ENCODE peak calls at places on chromosomes 11 and 22, in six cellular contexts. E is endothelial cell, B is H9, V is fibroblast of lung, O is AG09319, N is Caco-2. R is an unnamed sample.

GRCh38 chr22:46547179-46547882 is 9.9 kb upstream of the CELSR1 start:
- DNase-seq in E (no peak), B (no peak), V (peak), O (no peak), N (no peak), R (no peak)

GRCh38 chr22:29727248-29727551 is 7.4 kb downstream of the CABP7 start:
- DNase-seq in E (peak), B (peak), V (no peak), O (no peak), N (peak), R (peak)

GRCh38 chr11:72932132-72932570 is 117.9 kb downstream of the ATG16L2 start:
- DNase-seq in E (no peak), B (no peak), V (peak), O (peak), N (no peak), R (no peak)

GRCh38 chr11:79536155-79536917 is 95.5 kb upstream of the TENM4 start:
- DNase-seq in E (no peak), B (no peak), V (no peak), O (no peak), N (no peak), R (no peak)

GRCh38 chr11:110809800-110810199 is 97.6 kb upstream of the ARHGAP20 start:
- DNase-seq in E (no peak), B (no peak), V (no peak), O (no peak), N (no peak), R (no peak)

GRCh38 chr11:13339196-13340153 is 61.9 kb downstream of the BMAL1 start:
- DNase-seq in E (no peak), B (no peak), V (peak), O (peak), N (no peak), R (no peak)

GRCh38 chr22:48736593-48737460 is 1090.8 kb downstream of the BRD1 start:
- DNase-seq in E (no peak), B (no peak), V (no peak), O (no peak), N (no peak), R (no peak)

GRCh38 chr11:118008271-118008903 is 22.2 kb downstream of the IL10RA start:
- DNase-seq in E (no peak), B (no peak), V (no peak), O (no peak), N (no peak), R (no peak)

GRCh38 chr22:23763579-23764331 is 965 bp downstream of the C22orf15 start:
- DNase-seq in E (peak), B (peak), V (no peak), O (no peak), N (no peak), R (no peak)

GRCh38 chr22:36759481-36760159 is 16.3 kb downstream of the IFT27 start:
- DNase-seq in E (no peak), B (peak), V (no peak), O (no peak), N (no peak), R (no peak)

GRCh38 chr11:93034031-93034430 is 64.6 kb downstream of the MTNR1B start:
- DNase-seq in E (no peak), B (no peak), V (peak), O (no peak), N (no peak), R (no peak)

GRCh38 chr11:133661867-133662266 is 129.6 kb upstream of the OPCML start:
- DNase-seq in E (no peak), B (peak), V (no peak), O (no peak), N (no peak), R (no peak)

GRCh38 chr22:19610518-19611253 is 86.5 kb upstream of the CLDN5 start:
- DNase-seq in E (no peak), B (peak), V (no peak), O (no peak), N (no peak), R (no peak)

GRCh38 chr11:96242191-96242845 is 100.7 kb downstream of the MAML2 start:
- DNase-seq in E (no peak), B (no peak), V (no peak), O (no peak), N (no peak), R (no peak)

GRCh38 chr11:96242971-96243647 is 99.9 kb downstream of the MAML2 start:
- DNase-seq in E (peak), B (peak), V (peak), O (peak), N (peak), R (peak)

GRCh38 chr11:96238563-96239166 is 104.3 kb downstream of the MAML2 start:
- DNase-seq in E (no peak), B (no peak), V (peak), O (no peak), N (no peak), R (no peak)

GRCh38 chr11:96237759-96238158 is 105.2 kb downstream of the MAML2 start:
- DNase-seq in E (no peak), B (no peak), V (no peak), O (no peak), N (peak), R (no peak)

DNA sequence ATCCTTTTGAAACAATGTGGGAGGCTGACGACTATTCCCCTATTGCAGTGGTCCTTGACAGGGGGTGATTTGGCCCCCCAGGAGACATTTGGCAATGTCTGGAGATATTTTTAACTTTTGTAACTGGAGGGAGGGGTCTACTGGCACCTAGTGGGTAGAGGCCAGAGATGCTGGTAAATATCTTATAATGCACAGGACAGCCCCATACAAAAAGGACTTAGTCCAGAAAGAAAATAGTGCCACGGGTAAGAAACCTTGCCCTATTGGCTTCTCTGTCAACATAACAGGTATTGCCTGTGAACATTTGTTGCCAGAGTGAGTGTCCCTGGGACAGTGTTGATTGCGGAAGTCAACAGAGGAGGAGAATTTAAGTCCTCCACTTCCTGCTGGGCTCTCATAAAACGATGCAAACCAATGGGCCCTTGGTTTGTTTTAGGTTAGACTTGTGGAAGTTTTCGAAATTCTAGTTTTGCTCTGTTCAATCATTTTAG is 101.6 kb downstream of the MAML2 start:
- DNase-seq in E (no peak), B (no peak), V (no peak), O (no peak), N (peak), R (no peak)
- TF ChIP-seq CTCF in E (no peak), B (peak), V (no peak), O (no peak), N (peak), R (no peak)

DNA sequence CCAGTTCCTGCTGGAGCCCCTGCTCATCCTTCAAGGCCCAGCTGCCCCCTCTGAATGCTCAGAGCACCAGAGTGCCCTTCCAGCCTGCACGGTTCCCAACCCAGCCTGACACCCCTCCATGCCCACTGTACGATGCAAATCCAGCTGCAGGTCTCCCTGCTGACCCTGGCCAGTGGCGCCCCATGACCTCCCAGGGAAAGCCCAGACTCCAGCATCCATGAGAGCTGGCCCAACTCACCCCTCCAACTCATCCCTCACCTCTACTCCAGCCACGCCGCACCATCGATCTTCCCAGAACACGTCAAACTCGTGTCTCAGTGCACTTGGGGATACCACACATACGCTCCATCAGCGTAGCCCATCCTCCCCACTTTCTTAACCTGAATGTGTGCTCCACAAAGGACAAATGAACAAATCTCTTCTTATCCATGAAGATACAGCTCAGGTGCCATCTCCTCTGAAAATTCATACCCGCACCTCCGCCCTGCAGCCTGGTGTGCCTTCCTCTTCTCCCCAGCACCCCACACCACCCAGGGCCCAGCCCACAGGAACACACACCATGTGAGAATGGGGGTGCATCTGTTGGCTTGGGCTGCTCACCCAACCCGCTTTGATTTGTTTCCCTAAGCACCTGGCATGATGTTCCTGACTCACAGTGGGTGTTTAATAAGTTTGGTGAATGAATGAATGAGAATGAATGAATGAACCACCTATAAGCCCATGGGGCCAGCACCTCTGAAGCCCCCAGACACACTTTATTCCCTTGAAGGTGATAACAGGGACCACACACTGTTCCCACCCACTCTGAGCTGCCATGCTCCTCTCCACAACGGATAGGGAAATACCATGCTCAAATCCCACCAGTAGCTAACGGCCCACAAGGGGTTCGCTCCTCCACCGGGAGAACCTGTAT is 6.2 kb downstream of the PLA2G6 start:
- DNase-seq in E (no peak), B (no peak), V (no peak), O (no peak), N (no peak), R (no peak)
- TF ChIP-seq CTCF in E (no peak), B (no peak), V (no peak), O (no peak), N (no peak), R (no peak)

DNA sequence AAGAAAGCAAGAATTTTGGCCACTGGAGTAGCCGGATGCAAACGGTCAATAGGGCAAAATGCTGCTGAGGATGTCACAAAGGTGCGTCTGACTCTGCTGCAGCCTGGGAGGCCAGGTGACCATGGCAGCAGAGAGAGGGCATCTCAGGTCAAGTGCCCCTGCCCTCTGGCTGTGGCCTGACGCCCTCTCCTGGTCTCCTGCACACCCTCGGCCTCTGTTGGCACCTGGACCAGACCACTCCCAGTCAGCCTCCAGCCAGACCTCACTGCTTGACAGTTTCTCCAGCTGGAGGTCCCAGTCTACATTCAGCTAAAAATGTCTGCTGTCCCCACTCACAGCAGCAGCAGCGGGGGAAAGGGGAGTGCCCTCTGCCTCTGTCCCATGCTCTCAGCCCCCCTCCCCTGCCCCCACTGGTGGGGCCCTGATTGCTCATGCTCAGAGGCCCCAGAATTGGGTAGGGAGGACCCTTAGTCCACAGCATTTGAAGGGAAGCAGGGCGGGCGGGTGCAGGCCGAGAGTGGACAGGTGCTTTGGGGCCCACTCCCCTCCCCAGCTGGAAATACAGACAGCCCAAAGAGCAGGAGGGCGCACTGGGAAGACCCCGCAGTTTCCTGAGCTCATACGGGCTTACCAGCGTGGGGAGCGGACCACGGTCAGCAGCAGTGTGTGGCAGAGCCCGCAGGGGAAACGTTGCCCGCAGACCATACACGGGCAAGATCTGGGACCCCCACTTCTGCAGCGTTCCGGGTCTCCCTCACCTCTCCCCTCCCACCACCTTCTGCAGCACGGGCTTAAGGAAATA is 1.6 kb upstream of the BRSK2 start:
- DNase-seq in E (no peak), B (peak), V (no peak), O (no peak), N (peak), R (peak)
- TF ChIP-seq CTCF in E (no peak), B (peak), V (no peak), O (no peak), N (peak), R (no peak)

DNA sequence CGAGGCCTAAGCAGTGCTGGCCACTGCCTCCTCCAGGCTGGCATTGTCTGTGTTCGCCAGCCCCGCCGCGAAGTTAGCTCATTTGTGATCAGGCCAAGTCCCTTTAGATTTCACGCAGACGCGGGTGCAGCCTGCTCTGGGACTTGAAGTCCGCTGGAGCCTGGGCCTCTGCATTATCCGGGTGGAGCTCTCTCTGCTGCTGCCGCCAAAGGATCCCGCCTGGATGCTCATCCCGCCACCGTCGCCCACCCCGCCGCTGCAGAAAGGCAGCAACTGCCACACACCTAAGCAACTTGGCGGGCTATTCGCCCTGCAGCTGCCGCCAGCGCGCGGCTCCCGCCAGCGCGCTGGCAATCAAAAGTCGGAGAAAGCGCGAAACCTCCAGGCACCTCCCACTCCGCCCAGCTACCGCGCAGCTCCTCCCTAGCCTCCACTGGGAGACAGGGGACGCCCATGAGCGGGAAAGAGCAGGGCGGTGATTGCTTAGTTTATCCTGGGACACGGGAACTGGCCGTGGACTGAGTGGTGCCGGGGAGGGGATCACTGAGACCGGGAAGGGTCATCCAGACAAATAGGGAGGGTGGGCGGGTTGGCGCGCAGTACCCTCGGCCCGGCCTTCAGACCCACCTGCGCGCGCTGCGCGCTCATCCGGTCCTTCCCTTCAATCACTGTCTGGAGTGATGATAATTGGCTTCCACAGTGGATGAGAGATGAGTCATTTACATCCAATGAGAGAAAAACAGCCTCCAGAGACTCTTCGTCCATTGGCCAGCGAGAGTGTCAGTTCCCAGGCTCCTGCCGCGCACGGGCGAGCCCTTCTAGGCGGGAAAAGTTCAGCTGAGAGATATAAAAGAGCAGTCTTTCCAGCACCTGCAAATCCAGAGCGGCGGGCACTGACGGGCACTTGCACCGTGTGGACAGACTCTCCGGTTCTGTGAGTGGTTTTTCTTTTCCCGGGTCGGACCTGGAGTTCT is at the start of gene FAM111B:
- DNase-seq in E (peak), B (peak), V (peak), O (peak), N (peak), R (peak)
- TF ChIP-seq CTCF in E (no peak), B (no peak), V (no peak), O (peak), N (peak), R (no peak)

GRCh38 chr11:107857550-107858216 is 904 bp downstream of the SLC35F2 start:
- DNase-seq in E (peak), B (no peak), V (peak), O (no peak), N (no peak), R (no peak)

GRCh38 chr11:107858217-107859070 is at the start of gene SLC35F2:
- DNase-seq in E (peak), B (peak), V (peak), O (no peak), N (peak), R (peak)

GRCh38 chr11:107859459-107860239 is 1.1 kb upstream of the SLC35F2 start:
- DNase-seq in E (peak), B (peak), V (no peak), O (no peak), N (peak), R (peak)

GRCh38 chr11:107856981-107857517 is 1.5 kb downstream of the SLC35F2 start:
- DNase-seq in E (no peak), B (no peak), V (no peak), O (no peak), N (no peak), R (no peak)

GRCh38 chr11:107860688-107861087 is 2.1 kb upstream of the SLC35F2 start:
- DNase-seq in E (no peak), B (no peak), V (no peak), O (no peak), N (no peak), R (no peak)
- TF ChIP-seq CTCF in E (no peak), B (no peak), V (no peak), O (no peak), N (no peak), R (no peak)

DNA sequence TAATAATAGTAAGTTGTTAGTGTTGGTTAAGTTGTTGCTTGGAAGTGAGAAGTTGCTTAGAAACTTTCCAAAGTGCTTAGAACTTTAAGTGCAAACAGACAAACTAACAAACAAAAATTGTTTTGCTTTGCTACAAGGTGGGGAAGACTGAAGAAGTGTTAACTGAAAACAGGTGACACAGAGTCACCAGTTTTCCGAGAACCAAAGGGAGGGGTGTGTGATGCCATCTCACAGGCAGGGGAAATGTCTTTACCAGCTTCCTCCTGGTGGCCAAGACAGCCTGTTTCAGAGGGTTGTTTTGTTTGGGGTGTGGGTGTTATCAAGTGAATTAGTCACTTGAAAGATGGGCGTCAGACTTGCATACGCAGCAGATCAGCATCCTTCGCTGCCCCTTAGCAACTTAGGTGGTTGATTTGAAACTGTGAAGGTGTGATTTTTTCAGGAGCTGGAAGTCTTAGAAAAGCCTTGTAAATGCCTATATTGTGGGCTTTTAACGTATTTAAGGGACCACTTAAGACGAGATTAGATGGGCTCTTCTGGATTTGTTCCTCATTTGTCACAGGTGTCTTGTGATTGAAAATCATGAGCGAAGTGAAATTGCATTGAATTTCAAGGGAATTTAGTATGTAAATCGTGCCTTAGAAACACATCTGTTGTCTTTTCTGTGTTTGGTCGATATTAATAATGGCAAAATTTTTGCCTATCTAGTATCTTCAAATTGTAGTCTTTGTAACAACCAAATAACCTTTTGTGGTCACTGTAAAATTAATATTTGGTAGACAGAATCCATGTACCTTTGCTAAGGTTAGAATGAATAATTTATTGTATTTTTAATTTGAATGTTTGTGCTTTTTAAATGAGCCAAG is 2.7 kb downstream of the NEAT1 start:
- DNase-seq in E (no peak), B (peak), V (peak), O (no peak), N (no peak), R (no peak)
- TF ChIP-seq CTCF in E (no peak), B (peak), V (no peak), O (no peak), N (no peak), R (no peak)

DNA sequence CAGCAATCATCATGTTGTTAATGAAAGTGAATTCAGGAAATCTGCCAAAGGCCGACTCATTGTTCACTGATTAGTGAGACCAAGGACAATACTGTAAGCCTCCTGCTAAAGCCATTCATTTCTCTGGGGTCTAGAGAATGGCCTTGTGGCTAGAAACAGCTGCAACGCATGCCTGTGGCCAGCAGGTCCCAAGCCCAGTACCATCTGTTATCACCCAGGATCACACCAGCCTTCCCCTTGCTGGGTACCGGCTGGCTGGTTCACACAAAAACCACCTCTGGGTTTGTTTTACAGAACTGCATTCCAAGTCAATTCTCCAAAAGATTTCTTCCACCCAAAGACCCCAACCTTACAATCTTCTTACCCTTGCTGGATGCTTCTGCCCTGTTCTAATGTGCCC is 1.1 kb downstream of the PLAAT5 start:
- DNase-seq in E (no peak), B (peak), V (peak), O (no peak), N (no peak), R (peak)
- TF ChIP-seq CTCF in E (no peak), B (peak), V (no peak), O (no peak), N (no peak), R (peak)

DNA sequence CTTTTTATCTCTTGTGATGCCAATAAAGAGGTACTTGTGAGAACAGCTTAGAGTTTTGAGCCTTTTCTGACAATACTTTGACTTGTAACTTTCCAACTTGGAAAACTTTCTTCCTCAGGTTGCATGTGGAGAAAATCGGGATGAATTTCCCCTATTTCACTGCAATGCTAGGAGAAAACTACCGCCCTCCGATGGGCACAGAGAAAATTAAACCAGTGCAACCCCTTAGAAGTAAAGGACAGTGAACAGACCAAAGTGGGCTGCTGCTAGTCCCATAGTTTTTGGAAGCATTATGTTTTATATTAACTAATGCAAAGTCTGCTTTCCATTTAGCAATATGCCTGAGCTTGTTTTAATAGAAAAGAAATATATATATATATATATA is 195.5 kb upstream of the RAG2 start:
- DNase-seq in E (peak), B (no peak), V (no peak), O (no peak), N (peak), R (no peak)
- TF ChIP-seq CTCF in E (no peak), B (peak), V (peak), O (peak), N (peak), R (no peak)

GRCh38 chr11:116513894-116514293 is 258.9 kb downstream of the BUD13 start:
- DNase-seq in E (peak), B (peak), V (peak), O (no peak), N (peak), R (peak)
- TF ChIP-seq CTCF in E (peak), B (peak), V (no peak), O (peak), N (peak), R (peak)